ENCODE peak calls at places on chromosomes 2 and 18, in six cellular contexts. U is GM23338, C is HCT116, H is endothelial cell of umbilical vein, O is upper lobe of left lung, B is transverse colon. K is an unnamed sample.
A peak's percentile ranks its signal among the peaks of the same experiment; 100 is the strongest.

GRCh38 chr2:209553913-209554312 is 130.1 kb downstream of the MAP2 start:
- DNase-seq in U (no peak), C (no peak), H (no peak), O (no peak), B (no peak), K (no peak)

GRCh38 chr18:31723998-31724711 is 36.5 kb downstream of the SLC25A52 start:
- DNase-seq in U (no peak), C (no peak), H (no peak), O (peak; percentile 84), B (peak; percentile 10), K (no peak)

GRCh38 chr2:158502984-158503383 is 46.2 kb downstream of the PKP4 start:
- DNase-seq in U (no peak), C (no peak), H (peak; percentile 22), O (no peak), B (no peak), K (no peak)

GRCh38 chr2:203565076-203565475 is 30.0 kb upstream of the RAPH1 start:
- DNase-seq in U (no peak), C (no peak), H (no peak), O (no peak), B (no peak), K (no peak)

GRCh38 chr2:30232027-30232800 is 880 bp downstream of the LBH start:
- DNase-seq in U (peak; percentile 93), C (no peak), H (no peak), O (peak; percentile 92), B (peak; percentile 59), K (peak; percentile 96)

GRCh38 chr18:55588876-55589595 is 1.0 kb upstream of the TCF4 start:
- DNase-seq in U (no peak), C (no peak), H (peak; percentile 68), O (no peak), B (no peak), K (no peak)

GRCh38 chr2:161170917-161171594 is 10.8 kb downstream of the TANK start:
- DNase-seq in U (no peak), C (no peak), H (no peak), O (no peak), B (no peak), K (no peak)

GRCh38 chr2:6945087-6945813 is 28.0 kb downstream of the RNF144A start:
- DNase-seq in U (no peak), C (no peak), H (no peak), O (no peak), B (no peak), K (no peak)

GRCh38 chr2:15149063-15149462 is 412.1 kb downstream of the NBAS start:
- DNase-seq in U (no peak), C (no peak), H (no peak), O (no peak), B (no peak), K (no peak)

GRCh38 chr2:220937231-220937630 is 634.9 kb downstream of the EPHA4 start:
- DNase-seq in U (no peak), C (no peak), H (no peak), O (no peak), B (no peak), K (no peak)

GRCh38 chr2:119495948-119496347 is 28.3 kb downstream of the SCTR start:
- DNase-seq in U (no peak), C (no peak), H (no peak), O (no peak), B (no peak), K (no peak)

GRCh38 chr2:239283288-239283945 is 117.4 kb downstream of the HDAC4 start:
- DNase-seq in U (no peak), C (no peak), H (no peak), O (no peak), B (no peak), K (peak; percentile 72)

GRCh38 chr2:5236308-5236707 is 455.9 kb upstream of the SOX11 start:
- DNase-seq in U (peak; percentile 32), C (no peak), H (no peak), O (no peak), B (no peak), K (no peak)

GRCh38 chr2:160006466-160006865 is 55.9 kb downstream of the PLA2R1 start:
- DNase-seq in U (no peak), C (no peak), H (no peak), O (no peak), B (no peak), K (no peak)

DNA sequence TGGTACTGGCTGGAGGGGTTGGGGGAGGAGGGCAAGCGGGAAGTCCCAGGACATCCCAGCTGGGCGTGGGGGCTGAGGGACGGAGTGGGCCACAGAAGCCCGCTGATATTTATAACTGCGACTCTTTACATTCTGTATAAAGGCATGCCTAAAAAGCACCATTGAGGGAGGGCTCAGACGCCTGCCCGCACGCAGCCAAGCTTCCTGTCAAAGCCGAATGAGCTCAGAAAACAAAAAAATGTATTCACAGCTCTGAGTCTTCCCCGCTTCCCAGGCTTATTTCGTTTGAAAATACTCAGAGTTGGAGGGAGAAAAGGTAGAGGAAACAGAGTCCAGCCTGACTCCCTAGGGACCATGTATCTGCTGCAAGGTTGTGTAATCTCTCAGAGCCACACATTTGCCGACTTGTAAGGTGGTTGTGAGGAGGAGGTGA is 170.2 kb upstream of the HAAO start:
- DNase-seq in U (no peak), C (no peak), H (peak; percentile 26), O (no peak), B (no peak), K (no peak)
- TF ChIP-seq CTCF in U (no peak), C (no peak), H (no peak), O (no peak), B (no peak), K (no peak)

GRCh38 chr2:127193164-127193947 is 26.7 kb downstream of the CYP27C1 start:
- DNase-seq in U (peak; percentile 39), C (no peak), H (no peak), O (peak; percentile 53), B (no peak), K (peak; percentile 62)
- H3K4me3 ChIP-seq in U (no peak overlapping the region), C (no peak overlapping the region), H (no peak overlapping the region), O (no peak overlapping the region), B (no peak overlapping the region), K (no peak overlapping the region)

DNA sequence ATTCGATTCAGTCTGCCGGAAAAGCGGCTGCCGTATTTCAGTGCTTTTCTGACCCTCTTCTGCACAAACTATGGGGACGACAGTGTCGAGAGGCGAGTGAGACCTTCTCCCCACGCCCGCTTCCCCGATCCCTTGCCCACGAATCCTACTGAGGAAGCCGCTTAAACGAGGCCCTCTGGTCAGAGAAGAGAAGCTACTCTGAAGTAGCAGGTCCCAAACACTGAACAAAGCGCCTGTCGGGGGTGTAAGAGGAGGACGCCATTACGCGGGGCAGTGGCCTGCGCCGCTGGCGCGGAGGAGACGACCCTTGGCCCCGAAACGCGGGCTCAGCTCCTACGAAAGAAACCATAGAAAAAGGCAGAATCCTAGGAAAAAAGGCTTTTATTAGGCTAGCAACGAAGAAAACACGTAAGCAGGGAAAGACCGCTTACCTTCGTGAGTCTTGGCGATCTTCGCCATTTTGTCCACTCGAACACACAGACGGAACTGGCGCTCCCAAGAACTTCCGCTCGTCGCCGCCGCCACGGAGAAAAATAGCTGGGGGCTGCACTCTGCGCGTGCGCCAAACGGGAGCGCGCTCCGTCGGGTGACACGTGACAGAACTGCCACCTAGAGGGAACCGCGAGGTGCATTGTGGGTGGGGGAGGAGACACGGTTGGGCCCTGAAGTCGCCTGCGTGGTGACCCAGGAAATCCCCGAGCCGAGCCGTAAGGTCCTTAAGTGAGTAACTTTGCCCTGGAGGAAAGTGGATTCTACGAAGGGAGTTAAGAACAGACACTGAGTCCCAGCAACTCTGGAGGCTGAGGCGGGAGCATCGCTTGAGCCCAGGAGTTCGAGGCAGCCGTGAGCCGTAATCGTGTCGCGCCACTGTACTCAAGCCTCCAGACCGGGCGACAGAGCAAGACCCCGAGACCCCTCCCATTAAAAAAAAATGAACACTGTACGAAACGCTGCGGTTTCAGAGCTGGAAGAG is at the start of gene SF3B1:
- DNase-seq in U (peak; percentile 98), C (peak; percentile 95), H (peak; percentile 99), O (peak; percentile 99), B (peak; percentile 99), K (peak; percentile 100)
- TF ChIP-seq POLR2AphosphoS5 in U (peak; percentile 97), C (peak; percentile 96), H (peak; percentile 95), O (peak; percentile 98), B (peak; percentile 97), K (peak; percentile 97)

GRCh38 chr2:232488721-232489300 is 1.2 kb upstream of the ECEL1 start:
- DNase-seq in U (no peak), C (no peak), H (no peak), O (no peak), B (no peak), K (peak; percentile 47)
- TF ChIP-seq CTCF in U (no peak), C (no peak), H (no peak), O (no peak), B (no peak), K (no peak)

GRCh38 chr18:69945220-69946114 is 2.2 kb downstream of the CD226 start:
- DNase-seq in U (no peak), C (no peak), H (no peak), O (no peak), B (no peak), K (no peak)
- H3K4me3 ChIP-seq in U (no peak overlapping the region), C (no peak overlapping the region), H (no peak overlapping the region), O (no peak overlapping the region), B (no peak overlapping the region), K (no peak overlapping the region)

GRCh38 chr2:121944072-121944829 is 188.8 kb downstream of the TSN start:
- DNase-seq in U (no peak), C (no peak), H (no peak), O (no peak), B (no peak), K (no peak)
- TF ChIP-seq POLR2AphosphoS5 in U (no peak), C (no peak), H (no peak), O (no peak), B (no peak), K (no peak)

DNA sequence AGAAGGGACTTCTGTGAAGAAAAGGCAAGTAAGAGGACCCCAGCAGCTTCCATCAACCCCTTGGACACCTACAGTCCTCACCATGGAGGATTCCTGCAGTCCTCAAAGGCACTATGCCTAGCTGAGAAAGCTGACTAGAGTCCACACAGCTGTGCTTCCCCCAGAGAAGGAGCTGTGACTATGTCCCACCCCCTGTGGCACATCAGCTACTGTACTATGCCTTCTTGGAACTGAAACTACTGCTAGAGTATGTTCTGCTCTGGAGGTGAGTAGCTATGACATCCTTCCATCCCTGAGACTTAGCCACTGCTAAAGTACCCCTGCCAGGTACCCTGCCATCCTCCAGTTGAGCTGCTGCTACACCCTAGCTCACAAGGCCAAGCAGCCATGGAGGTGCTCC is 690.2 kb upstream of the CHAC2 start:
- DNase-seq in U (no peak), C (no peak), H (no peak), O (no peak), B (no peak), K (no peak)
- TF ChIP-seq CTCF in U (no peak), C (no peak), H (no peak), O (no peak), B (no peak), K (no peak)

K was measured in spleen.